ENCODE peak calls at places on chromosomes 7 and 10, in nine cellular contexts. G, U, W, T, K, J, R, X and B are unnamed samples.

GRCh38 chr10:123897146-123897545 is 5.5 kb upstream of the CPXM2 start:
- DNase-seq in J (no peak), R (no peak), W (no peak), U (no peak), K (no peak), X (no peak), G (no peak), T (no peak), B (no peak)

GRCh38 chr7:138465046-138465445 is 5.0 kb downstream of the TRIM24 start:
- DNase-seq in K (no peak), U (no peak), G (peak), T (no peak), J (no peak), R (no peak), X (no peak), W (no peak), B (no peak)

GRCh38 chr7:25557930-25558329 is 329.6 kb upstream of the NPVF start:
- DNase-seq in G (no peak), R (no peak), U (no peak), T (no peak), J (no peak), K (no peak), W (no peak), X (no peak), B (no peak)

GRCh38 chr7:30434140-30434799 is 44.3 kb downstream of the NOD1 start:
- DNase-seq in R (no peak), W (no peak), T (no peak), K (no peak), U (no peak), X (no peak), J (no peak), G (no peak), B (no peak)

GRCh38 chr7:22667562-22668239 is 59.3 kb upstream of the IL6 start:
- DNase-seq in T (peak), J (no peak), X (peak), W (no peak), G (peak), R (no peak), U (no peak), K (peak), B (no peak)

GRCh38 chr10:120970595-120971529 is 119.7 kb downstream of the WDR11 start:
- DNase-seq in R (no peak), X (no peak), U (no peak), J (no peak), G (no peak), W (no peak), K (no peak), T (no peak), B (no peak)

GRCh38 chr10:49408437-49409306 is 12.8 kb upstream of the DRGX start:
- DNase-seq in G (no peak), X (peak), J (no peak), R (no peak), T (no peak), K (no peak), U (no peak), W (no peak), B (no peak)

GRCh38 chr7:88480266-88480665 is 173.6 kb upstream of the STEAP4 start:
- DNase-seq in U (no peak), X (no peak), W (no peak), K (no peak), G (no peak), T (no peak), R (no peak), J (no peak), B (no peak)

GRCh38 chr10:75111906-75112703 is 649 bp downstream of the SAMD8 start:
- DNase-seq in X (peak), R (peak), U (peak), W (peak), T (peak), G (peak), J (no peak), K (peak), B (no peak)

GRCh38 chr10:119315128-119316001 is 108.0 kb downstream of the GRK5 start:
- DNase-seq in J (no peak), R (peak), T (peak), U (peak), W (peak), G (peak), X (no peak), K (peak), B (no peak)

GRCh38 chr7:15485431-15485830 is 76.4 kb downstream of the AGMO start:
- DNase-seq in R (no peak), T (no peak), W (no peak), X (no peak), G (no peak), K (no peak), U (no peak), J (no peak), B (no peak)

GRCh38 chr10:123380491-123381085 is 226.4 kb downstream of the BUB3 start:
- DNase-seq in K (peak), J (no peak), R (no peak), W (no peak), U (no peak), G (peak), T (peak), X (no peak), B (no peak)

GRCh38 chr7:151672706-151673105 is 153.0 kb upstream of the RHEB start:
- DNase-seq in U (no peak), W (no peak), K (no peak), X (no peak), J (no peak), T (no peak), G (no peak), R (no peak), B (no peak)